ENCODE peak calls at places on chromosome 16, in five cellular contexts. Q is A549, G is IMR-90, K is H1, V is K562. S is an unnamed sample.

GRCh38 chr16:86013867-86014266 is 114.9 kb downstream of the IRF8 start:
- DNase-seq in G (no peak), Q (no peak), K (no peak), V (no peak), S (no peak)

GRCh38 chr16:11636172-11636721 is 32.0 kb upstream of the SNN start:
- DNase-seq in G (no peak), V (no peak), K (peak; percentile 69), Q (no peak), S (peak; percentile 56)

GRCh38 chr16:80231888-80232287 is 308.9 kb upstream of the DYNLRB2 start:
- DNase-seq in V (no peak), Q (no peak), G (peak; percentile 94), K (no peak), S (peak; percentile 48)

GRCh38 chr16:84225126-84225525 is 14.7 kb downstream of the KCNG4 start:
- DNase-seq in K (no peak), V (no peak), G (no peak), Q (no peak), S (no peak)

GRCh38 chr16:55033225-55034156 is 102.8 kb downstream of the IRX5 start:
- DNase-seq in G (no peak), K (peak; percentile 26), Q (no peak), V (no peak), S (no peak)

GRCh38 chr16:8486985-8487384 is 103.3 kb downstream of the TMEM114 start:
- DNase-seq in K (no peak), Q (no peak), V (no peak), G (no peak), S (no peak)

GRCh38 chr16:10205688-10206087 is 23.5 kb upstream of the GRIN2A start:
- DNase-seq in G (no peak), V (no peak), Q (no peak), K (no peak), S (no peak)

GRCh38 chr16:5900046-5900445 is 802.5 kb upstream of the EEF2KMT start:
- DNase-seq in V (no peak), K (no peak), Q (no peak), G (no peak), S (no peak)

GRCh38 chr16:15553313-15554088 is 89.5 kb downstream of the MARF1 start:
- DNase-seq in G (peak; percentile 28), K (no peak), V (no peak), Q (no peak), S (no peak)

GRCh38 chr16:84048306-84048705 is 5.7 kb upstream of the SLC38A8 start:
- DNase-seq in Q (no peak), G (no peak), V (no peak), K (peak; percentile 72), S (peak; percentile 83)

GRCh38 chr16:22623351-22623781 is 112.7 kb downstream of the NPIPB5 start:
- DNase-seq in K (peak; percentile 29), V (no peak), Q (no peak), G (no peak), S (no peak)

GRCh38 chr16:55502801-55503366 is 6.0 kb upstream of the LPCAT2 start:
- DNase-seq in K (no peak), G (peak; percentile 93), V (peak; percentile 3), Q (no peak), S (peak; percentile 79)

GRCh38 chr16:80996688-80997138 is 10.0 kb downstream of the CMC2 start:
- DNase-seq in G (no peak), Q (no peak), V (no peak), K (no peak), S (no peak)

GRCh38 chr16:19113577-19114358 is at the start of gene ITPRIPL2:
- DNase-seq in Q (peak; percentile 85), V (peak; percentile 72), G (peak; percentile 85), K (peak; percentile 74), S (peak; percentile 67)

GRCh38 chr16:909281-910000 is 61.3 kb downstream of the LMF1 start:
- DNase-seq in K (no peak), G (no peak), V (no peak), Q (no peak), S (no peak)
- TF ChIP-seq MAFK in K (no peak), G (no peak), V (no peak), Q (no peak), S (no peak)

GRCh38 chr16:67154578-67155304 is 3.9 kb upstream of the B3GNT9 start:
- DNase-seq in V (no peak), G (no peak), Q (no peak), K (no peak), S (no peak)
- TF ChIP-seq CTCF in V (no peak), G (no peak), Q (no peak), K (peak; percentile 5), S (no peak)

DNA sequence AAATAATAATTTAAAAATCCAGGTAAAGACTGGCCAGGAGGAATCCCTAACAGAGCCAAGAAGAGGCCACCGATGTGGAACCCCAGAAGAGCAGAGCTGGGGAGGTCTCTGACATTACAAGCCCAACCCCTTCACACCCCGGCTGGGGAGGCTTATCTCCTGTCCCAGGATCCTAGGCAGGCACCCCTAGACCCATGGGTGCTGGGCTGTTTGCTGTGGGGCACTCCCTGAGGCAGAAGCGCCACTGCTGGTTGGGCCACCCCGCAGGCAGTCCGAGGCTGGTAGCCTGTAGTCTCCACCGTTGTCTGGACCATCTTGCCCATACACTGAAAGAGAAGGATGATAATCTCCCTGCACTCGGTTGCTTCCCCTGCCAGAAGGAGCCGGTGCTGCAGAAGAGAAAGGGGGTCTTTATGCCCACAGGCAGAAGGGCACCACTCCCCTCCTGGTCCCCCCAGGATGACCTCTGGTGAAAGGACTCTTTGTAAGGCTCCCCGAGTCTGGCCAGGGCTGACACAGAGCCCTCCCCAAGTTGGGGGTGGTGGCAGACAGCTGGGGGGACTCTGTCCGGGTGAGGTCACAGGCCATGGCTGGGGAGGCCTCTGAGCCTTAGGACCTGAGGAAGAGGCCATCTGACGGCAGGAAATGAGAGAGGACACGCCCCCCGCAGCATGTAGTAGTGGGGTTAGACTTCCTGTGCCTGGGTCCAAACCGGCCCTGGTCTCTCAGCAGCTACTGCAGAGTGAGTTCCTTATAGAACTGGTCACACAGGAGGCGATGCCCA is 34.2 kb downstream of the CFAP20 start:
- DNase-seq in V (no peak), Q (no peak), G (no peak), K (no peak), S (no peak)
- TF ChIP-seq MAFK in V (no peak), Q (no peak), G (no peak), K (no peak), S (no peak)

GRCh38 chr16:30874821-30875717 is 18.8 kb downstream of the BCL7C start:
- DNase-seq in K (peak; percentile 94), G (peak; percentile 88), V (peak; percentile 89), Q (peak; percentile 82), S (peak; percentile 91)
- TF ChIP-seq CTCF in K (peak; percentile 11), G (peak; percentile 5), V (peak; percentile 5), Q (no peak), S (peak; percentile 45)

DNA sequence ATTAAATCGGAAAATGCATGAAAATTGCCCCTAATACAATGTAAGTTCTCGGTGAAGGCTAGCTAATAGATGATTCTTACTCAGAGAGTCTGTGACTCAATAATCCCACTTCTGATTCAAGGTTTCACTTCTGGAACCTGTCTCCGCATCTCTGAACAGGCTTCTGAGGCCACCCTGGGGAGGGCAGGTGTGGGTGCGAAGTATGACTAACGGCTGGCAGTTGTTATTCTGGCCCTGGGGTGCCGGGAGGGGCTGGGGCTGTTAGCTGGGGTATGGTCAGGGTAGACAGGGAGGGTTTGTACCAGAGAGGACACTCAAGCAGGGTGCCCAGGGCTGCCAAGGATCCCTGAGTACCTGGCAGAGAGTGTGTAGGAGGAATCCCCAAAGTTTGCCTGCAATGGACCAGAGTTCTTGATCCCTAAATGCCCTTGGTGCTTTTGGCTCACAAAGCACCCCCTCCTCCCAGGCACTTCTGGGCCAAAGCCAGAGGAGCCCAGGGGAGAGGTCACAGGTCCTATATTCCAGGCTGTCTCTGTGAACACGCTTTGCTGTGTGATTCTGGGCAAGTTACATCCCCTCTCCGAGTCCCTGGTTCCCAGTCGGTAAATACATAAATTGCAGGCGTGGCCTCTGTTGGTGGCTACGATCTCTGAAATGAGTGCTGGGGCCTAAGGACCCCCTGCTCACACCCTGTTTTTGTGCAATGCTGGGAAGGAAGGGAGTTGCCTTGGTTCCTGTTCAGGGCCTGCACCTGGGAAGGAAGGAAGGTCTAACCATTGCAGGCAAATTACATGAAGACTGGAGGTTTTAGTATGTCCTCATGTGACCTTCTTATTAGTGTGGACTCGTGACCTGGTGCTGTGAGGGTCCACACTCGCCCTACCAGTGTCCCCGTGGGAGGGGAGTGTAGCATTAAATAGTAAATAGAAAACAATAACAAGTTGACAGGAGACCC is 49.9 kb upstream of the CPNE2 start:
- DNase-seq in K (no peak), V (no peak), Q (no peak), G (peak; percentile 36), S (no peak)
- TF ChIP-seq MAFK in K (no peak), V (no peak), Q (no peak), G (no peak), S (no peak)

DNA sequence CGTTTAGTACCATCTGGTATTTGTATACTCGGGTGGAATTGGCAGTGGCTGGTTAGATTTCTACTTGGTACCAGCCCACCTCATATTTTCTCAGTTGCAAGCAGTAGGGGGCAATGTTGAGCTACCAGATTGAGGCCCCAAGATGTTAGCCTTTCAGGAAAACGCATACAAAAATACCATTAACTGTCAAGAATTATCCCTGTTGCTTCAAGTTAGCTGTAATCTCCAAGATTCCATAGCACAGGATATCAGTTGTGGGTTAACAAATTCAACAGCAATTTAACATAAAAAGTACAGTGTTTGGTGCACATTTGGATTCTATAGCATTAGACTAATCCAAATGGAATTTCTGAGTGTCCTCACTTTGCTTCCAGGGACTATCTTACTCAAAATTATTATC is 188.2 kb downstream of the FTO start:
- DNase-seq in G (peak; percentile 81), Q (peak; percentile 24), K (peak; percentile 61), V (peak; percentile 41), S (peak; percentile 61)
- TF ChIP-seq CTCF in G (peak; percentile 85), Q (peak; percentile 82), K (peak; percentile 63), V (peak; percentile 64), S (peak; percentile 87)

DNA sequence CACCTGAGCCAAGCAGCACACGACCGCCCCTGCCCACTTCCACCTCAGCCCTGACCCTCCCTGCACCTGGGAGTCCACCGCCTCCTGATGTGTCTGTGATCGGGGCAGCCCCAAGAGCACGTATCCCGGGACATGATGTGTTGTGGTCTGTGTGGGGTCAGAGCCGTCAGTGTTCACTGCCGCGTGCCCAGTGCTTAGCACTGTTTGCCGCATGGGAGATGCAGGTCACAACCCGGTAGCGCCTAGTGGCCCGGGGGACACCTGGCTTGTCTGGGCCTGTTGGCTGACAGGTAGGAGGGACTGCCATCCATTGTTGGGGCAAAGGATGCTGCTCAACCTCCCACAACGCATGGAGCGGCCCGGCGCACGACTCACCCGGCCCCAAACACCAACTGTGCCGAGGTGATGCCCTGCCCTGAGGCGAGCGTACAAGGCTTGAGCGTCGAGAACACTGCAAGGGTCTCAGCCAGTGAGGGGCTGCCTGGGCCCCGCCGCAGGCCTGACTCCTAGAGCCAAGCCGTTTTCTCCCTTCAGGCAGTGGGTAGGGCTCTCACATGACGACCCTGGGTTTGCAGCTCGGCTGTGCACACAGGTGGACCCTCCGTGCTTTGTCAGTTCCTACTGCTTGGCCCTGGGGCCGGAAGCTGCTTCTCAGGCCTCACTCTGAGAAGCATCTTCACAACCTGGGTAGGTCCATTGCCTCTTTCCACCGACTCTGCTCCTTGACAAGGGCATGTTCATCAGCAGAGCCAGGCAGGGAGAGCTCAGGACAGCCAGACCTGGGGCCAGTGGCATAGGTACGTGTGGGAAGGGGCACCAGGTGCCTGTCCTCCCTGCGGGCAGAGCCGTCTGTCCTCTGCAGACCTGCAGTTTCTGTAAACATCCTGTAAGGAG is 5.9 kb upstream of the C16orf95 start:
- DNase-seq in K (no peak), V (no peak), G (no peak), Q (no peak), S (no peak)
- TF ChIP-seq MAFK in K (no peak), V (no peak), G (no peak), Q (no peak), S (no peak)

S was measured in HepG2.